ENCODE peak calls at places on chromosome 2, in six cellular contexts. O is A549, Y is upper lobe of left lung, Z is K562, G is GM12878, E is HepG2. F is an unnamed sample.

GRCh38 chr2:224894356-224894755 is 147.9 kb downstream of the DOCK10 start:
- ATAC-seq in Y (no peak), O (no peak), Z (no peak), G (peak; percentile 90), E (no peak), F (peak; percentile 25)

GRCh38 chr2:142052220-142052863 is 78.5 kb downstream of the LRP1B start:
- ATAC-seq in Y (no peak), G (no peak), E (no peak), O (no peak), Z (no peak), F (no peak)

GRCh38 chr2:27544143-27544821 is 38.6 kb upstream of the ZNF512 start:
- ATAC-seq in E (no peak), G (no peak), Y (no peak), Z (no peak), O (no peak), F (no peak)

GRCh38 chr2:169010633-169011460 is 20.3 kb downstream of the ABCB11 start:
- ATAC-seq in O (no peak), G (no peak), Y (no peak), E (no peak), Z (no peak), F (no peak)

GRCh38 chr2:88024509-88024908 is 8.2 kb upstream of the RNU2-63P start:
- ATAC-seq in O (no peak), E (no peak), G (no peak), Z (peak; percentile 61), Y (no peak), F (no peak)

GRCh38 chr2:65957454-65957853 is 477.5 kb upstream of the MEIS1 start:
- ATAC-seq in Z (no peak), O (no peak), E (no peak), Y (no peak), G (no peak), F (no peak)

GRCh38 chr2:98800330-98801064 is 69.6 kb upstream of the MGAT4A start:
- ATAC-seq in O (no peak), E (peak; percentile 5), Y (peak; percentile 68), G (no peak), Z (no peak), F (no peak)

GRCh38 chr2:133766164-133766832 is 198.0 kb upstream of the NCKAP5 start:
- ATAC-seq in O (peak; percentile 33), E (peak; percentile 25), G (no peak), Z (no peak), Y (no peak), F (no peak)

GRCh38 chr2:65350714-65351113 is 81.7 kb downstream of the SPRED2 start:
- ATAC-seq in Y (no peak), Z (peak; percentile 83), O (peak; percentile 90), E (peak; percentile 65), G (peak; percentile 92), F (no peak)

GRCh38 chr2:189302274-189302948 is 122.8 kb upstream of the COL5A2 start:
- ATAC-seq in Z (peak; percentile 61), Y (no peak), O (peak; percentile 87), E (peak; percentile 60), G (peak; percentile 96), F (no peak)

GRCh38 chr2:55025082-55025481 is 25.2 kb downstream of the RTN4 start:
- ATAC-seq in E (no peak), Y (no peak), G (peak; percentile 66), Z (no peak), O (no peak), F (no peak)

GRCh38 chr2:8663997-8664396 is 17.9 kb upstream of the ID2 start:
- ATAC-seq in O (no peak), G (peak; percentile 68), Z (no peak), Y (no peak), E (no peak), F (no peak)

GRCh38 chr2:43169987-43170732 is 56.2 kb downstream of the ZFP36L2 start:
- ATAC-seq in O (peak; percentile 47), G (peak; percentile 47), E (peak; percentile 40), Y (peak; percentile 58), Z (peak; percentile 85), F (no peak)

GRCh38 chr2:106192752-106193490 is 1.2 kb downstream of the UXS1 start:
- ATAC-seq in E (peak; percentile 44), Y (peak; percentile 92), G (peak; percentile 70), O (peak; percentile 71), Z (peak; percentile 29), F (peak; percentile 23)

GRCh38 chr2:105739408-105739807 is 5.3 kb upstream of the NCK2 start:
- ATAC-seq in O (no peak), Y (no peak), Z (no peak), G (no peak), E (no peak), F (no peak)

GRCh38 chr2:134917219-134917957 is 1.2 kb upstream of the CCNT2 start:
- ATAC-seq in G (peak; percentile 0), O (no peak), Z (peak; percentile 1), Y (no peak), E (peak; percentile 0), F (no peak)

GRCh38 chr2:134918518-134919359 is at the start of gene CCNT2:
- ATAC-seq in Z (peak; percentile 89), O (peak; percentile 92), Y (peak; percentile 99), G (peak; percentile 89), E (peak; percentile 88), F (peak; percentile 96)

GRCh38 chr2:134919360-134920210 is 963 bp downstream of the CCNT2 start:
- ATAC-seq in E (peak; percentile 19), O (peak; percentile 16), G (peak; percentile 26), Z (peak; percentile 32), Y (no peak), F (no peak)

GRCh38 chr2:134912406-134912805 is 6.2 kb upstream of the CCNT2 start:
- ATAC-seq in Y (no peak), E (no peak), Z (no peak), G (no peak), O (no peak), F (no peak)

GRCh38 chr2:134917958-134918517 is 584 bp upstream of the CCNT2 start:
- ATAC-seq in E (peak; percentile 90), O (peak; percentile 91), G (peak; percentile 89), Y (peak; percentile 96), Z (peak; percentile 89), F (peak; percentile 84)
- TF ChIP-seq POLR2A in E (peak; percentile 86), O (peak; percentile 89), G (peak; percentile 85), Y (peak; percentile 83), Z (peak; percentile 85), F (peak; percentile 64)

GRCh38 chr2:193670478-193670877 is 1475.7 kb upstream of the TMEFF2 start:
- ATAC-seq in Y (no peak), G (no peak), E (no peak), O (no peak), Z (no peak), F (no peak)
- TF ChIP-seq EP300 in Y (no peak), G (no peak), E (no peak), O (no peak), Z (no peak), F (no peak)

GRCh38 chr2:151978709-151979108 is 120.1 kb downstream of the CACNB4 start:
- ATAC-seq in Y (no peak), O (no peak), Z (no peak), G (no peak), E (no peak), F (no peak)

GRCh38 chr2:151977631-151978030 is 121.2 kb downstream of the CACNB4 start:
- ATAC-seq in Y (no peak), E (peak; percentile 7), G (no peak), Z (no peak), O (no peak), F (no peak)

GRCh38 chr2:151974997-151975396 is 123.8 kb downstream of the CACNB4 start:
- ATAC-seq in E (peak; percentile 1), O (no peak), Z (no peak), Y (no peak), G (no peak), F (no peak)

GRCh38 chr2:151975460-151976414 is 123.1 kb downstream of the CACNB4 start:
- ATAC-seq in E (peak; percentile 58), Z (no peak), O (no peak), G (no peak), Y (no peak), F (no peak)

GRCh38 chr2:151976945-151977353 is 121.9 kb downstream of the CACNB4 start:
- ATAC-seq in G (peak; percentile 58), O (no peak), Y (no peak), Z (no peak), E (no peak), F (no peak)
- TF ChIP-seq POLR2A in G (no peak), O (no peak), Y (no peak), Z (no peak), E (no peak), F (no peak)

DNA sequence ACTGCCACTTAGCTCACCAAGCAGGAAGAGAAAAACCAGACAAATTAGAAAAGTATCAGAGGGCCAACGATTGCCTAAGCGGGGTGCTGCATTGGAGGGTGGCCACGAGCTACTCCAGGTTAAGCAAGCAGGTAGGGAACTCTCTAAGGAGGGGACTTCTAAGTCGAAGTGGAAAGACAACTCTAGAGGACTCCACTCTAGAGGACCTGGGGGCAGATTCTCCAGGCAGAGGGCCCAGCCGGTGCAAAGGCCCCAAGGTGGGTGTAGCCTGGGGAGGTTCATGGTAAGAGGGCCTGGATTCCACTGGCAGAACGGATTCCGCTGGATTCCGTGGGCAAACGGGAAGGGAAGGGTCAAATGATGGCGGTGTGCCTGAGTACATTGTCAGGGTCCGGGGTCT is 12.7 kb downstream of the FBLN7 start:
- ATAC-seq in O (no peak), E (no peak), Y (no peak), G (no peak), Z (no peak), F (no peak)
- TF ChIP-seq EP300 in O (no peak), E (no peak), Y (no peak), G (no peak), Z (no peak), F (no peak)

DNA sequence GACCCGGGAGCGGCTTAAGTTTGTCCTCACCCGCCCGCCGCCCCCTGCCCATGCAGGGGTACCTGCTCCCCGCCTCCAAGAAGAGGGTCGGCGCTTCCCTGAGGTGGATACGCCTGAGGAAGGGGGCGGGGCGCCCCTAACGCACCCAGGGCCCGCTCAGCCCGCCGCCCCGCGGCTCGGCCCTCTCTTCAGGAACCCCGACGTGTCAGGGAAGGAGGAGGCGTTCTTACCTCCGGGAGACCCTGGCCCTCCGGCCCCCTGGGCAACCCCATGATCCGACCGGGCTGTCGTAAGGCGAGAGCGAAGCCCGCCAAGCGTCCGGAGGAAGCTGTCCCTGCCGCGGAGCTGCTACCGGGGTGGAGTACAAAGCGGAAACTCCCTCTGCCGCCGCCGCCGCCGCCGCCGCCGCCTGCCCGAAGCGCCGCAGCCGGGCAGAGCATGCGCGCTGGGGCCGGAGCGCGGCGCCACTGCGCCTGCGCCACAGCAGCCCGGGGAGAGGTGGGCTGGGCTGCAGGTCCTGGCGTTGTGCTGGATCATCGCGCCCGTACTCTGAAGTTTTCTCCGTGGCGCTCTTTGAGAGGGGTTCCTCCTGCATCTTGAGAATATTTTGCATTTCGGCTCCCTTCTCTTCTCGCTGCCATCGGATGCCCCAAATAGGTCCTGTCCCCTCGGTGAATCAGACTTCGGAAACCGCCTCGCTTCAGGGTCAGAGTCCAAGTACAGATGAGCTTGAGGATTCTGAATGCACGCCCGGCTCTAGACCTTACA is at the start of gene CCDC93:
- ATAC-seq in O (peak; percentile 93), G (peak; percentile 94), Z (peak; percentile 92), Y (peak; percentile 94), E (peak; percentile 90), F (peak; percentile 95)
- TF ChIP-seq POLR2A in O (peak; percentile 86), G (peak; percentile 84), Z (peak; percentile 75), Y (peak; percentile 70), E (peak; percentile 95), F (peak; percentile 73)

DNA sequence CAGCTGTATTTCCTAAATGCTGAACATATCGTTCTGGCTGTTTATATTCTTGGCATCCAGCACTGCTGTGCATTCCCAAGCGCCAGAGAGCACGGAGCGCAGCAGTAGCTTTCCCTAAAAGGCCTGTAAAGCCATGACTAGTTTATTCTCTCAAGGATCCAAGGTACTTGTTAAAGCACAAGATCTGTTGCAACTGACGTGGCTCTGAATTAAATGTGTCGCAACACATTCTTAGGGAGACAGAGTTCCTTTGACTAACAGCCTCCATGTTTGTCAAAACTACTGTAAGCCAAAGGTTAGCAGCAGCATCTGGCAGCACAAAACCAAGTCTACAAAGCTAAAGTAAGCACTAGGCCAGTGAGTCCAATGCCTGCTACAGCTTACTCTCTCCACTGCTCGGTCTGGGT is 188.6 kb upstream of the FN1 start:
- ATAC-seq in G (no peak), O (peak; percentile 51), E (peak; percentile 91), Z (no peak), Y (peak; percentile 79), F (peak; percentile 94)
- TF ChIP-seq EP300 in G (no peak), O (no peak), E (peak; percentile 92), Z (no peak), Y (no peak), F (peak; percentile 81)